ENCODE peak calls at places on chromosomes 5 and 9, in seven cellular contexts. J, B, F, C, D, I and H are unnamed samples.

GRCh38 chr9:109311281-109311680 is 9.6 kb downstream of the EPB41L4B start:
- DNase-seq in J (no peak), B (no peak), F (no peak), C (no peak), D (no peak), I (no peak), H (no peak)

GRCh38 chr9:82584349-82584846 is 478.5 kb downstream of the RASEF start:
- DNase-seq in J (no peak), B (no peak), F (no peak), C (no peak), D (no peak), I (no peak), H (no peak)

GRCh38 chr5:142830241-142831018 is 60.3 kb downstream of the ARHGAP26 start:
- DNase-seq in J (peak; percentile 71), B (no peak), F (no peak), C (no peak), D (no peak), I (no peak), H (no peak)

GRCh38 chr5:139787568-139788293 is 7.9 kb upstream of the PSD2 start:
- DNase-seq in J (peak; percentile 76), B (peak; percentile 96), F (no peak), C (peak; percentile 98), D (peak; percentile 66), I (peak; percentile 89), H (peak; percentile 54)

GRCh38 chr9:136554870-136555269 is 9.0 kb upstream of the NOTCH1 start:
- DNase-seq in J (no peak), B (no peak), F (no peak), C (no peak), D (no peak), I (no peak), H (no peak)

GRCh38 chr5:4815002-4815401 is 325.1 kb upstream of the ADAMTS16 start:
- DNase-seq in J (no peak), B (no peak), F (no peak), C (no peak), D (no peak), I (no peak), H (no peak)

GRCh38 chr5:176517053-176517661 is 20.0 kb downstream of the RNF44 start:
- DNase-seq in J (no peak), B (no peak), F (no peak), C (no peak), D (no peak), I (no peak), H (no peak)

GRCh38 chr5:76870046-76870445 is 20.2 kb downstream of the S100Z start:
- DNase-seq in J (no peak), B (no peak), F (no peak), C (no peak), D (peak; percentile 35), I (peak; percentile 49), H (no peak)

GRCh38 chr9:115088856-115089255 is 29.1 kb downstream of the TNC start:
- DNase-seq in J (no peak), B (no peak), F (no peak), C (no peak), D (no peak), I (no peak), H (no peak)

GRCh38 chr5:75037106-75037505 is 15.3 kb downstream of the GCNT4 start:
- DNase-seq in J (peak; percentile 48), B (peak; percentile 14), F (no peak), C (no peak), D (peak; percentile 16), I (no peak), H (peak; percentile 94)

GRCh38 chr5:138944527-138945322 is 69.6 kb upstream of the LRRTM2 start:
- DNase-seq in J (no peak), B (no peak), F (no peak), C (no peak), D (no peak), I (no peak), H (no peak)

GRCh38 chr9:21455320-21455719 is 15.1 kb downstream of the IFNA1 start:
- DNase-seq in J (peak; percentile 48), B (no peak), F (no peak), C (peak; percentile 8), D (peak; percentile 17), I (peak; percentile 74), H (peak; percentile 23)

GRCh38 chr5:43099615-43100014 is 21.1 kb upstream of the ZNF131 start:
- DNase-seq in J (no peak), B (no peak), F (no peak), C (no peak), D (no peak), I (no peak), H (no peak)

DNA sequence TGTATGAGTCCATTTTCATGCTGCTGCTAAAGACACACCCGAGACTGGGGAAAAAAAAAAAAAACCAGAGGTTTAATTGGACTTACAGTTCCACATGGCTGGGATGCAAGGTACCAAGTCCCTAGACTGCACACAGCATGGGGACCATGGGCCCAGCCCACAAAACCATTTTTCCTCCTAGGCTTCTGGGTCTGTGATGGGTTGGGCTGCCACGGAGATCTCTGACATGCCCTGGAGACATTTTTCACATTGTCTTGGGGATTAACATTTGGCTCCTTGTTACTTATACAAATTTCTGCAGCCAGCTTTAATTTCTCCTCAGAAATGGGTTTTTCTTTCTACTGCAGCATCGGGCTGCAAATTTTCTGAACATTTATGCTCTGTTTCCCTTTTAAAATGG is 340.3 kb upstream of the NUDT12 start:
- DNase-seq in J (no peak), B (no peak), F (no peak), C (no peak), D (no peak), I (no peak), H (no peak)
- TF ChIP-seq REST in J (no peak), B (no peak), F (no peak), C (no peak), D (no peak), I (no peak), H (no peak)

GRCh38 chr9:91391426-91392217 is 29.9 kb upstream of the AUH start:
- DNase-seq in J (no peak), B (no peak), F (no peak), C (no peak), D (no peak), I (no peak), H (no peak)

GRCh38 chr9:91395106-91395552 is 28.5 kb downstream of the NFIL3 start:
- DNase-seq in J (peak; percentile 64), B (no peak), F (peak; percentile 95), C (no peak), D (peak; percentile 88), I (no peak), H (no peak)

GRCh38 chr9:91392435-91392834 is 30.7 kb upstream of the AUH start:
- DNase-seq in J (no peak), B (no peak), F (no peak), C (no peak), D (no peak), I (no peak), H (no peak)

DNA sequence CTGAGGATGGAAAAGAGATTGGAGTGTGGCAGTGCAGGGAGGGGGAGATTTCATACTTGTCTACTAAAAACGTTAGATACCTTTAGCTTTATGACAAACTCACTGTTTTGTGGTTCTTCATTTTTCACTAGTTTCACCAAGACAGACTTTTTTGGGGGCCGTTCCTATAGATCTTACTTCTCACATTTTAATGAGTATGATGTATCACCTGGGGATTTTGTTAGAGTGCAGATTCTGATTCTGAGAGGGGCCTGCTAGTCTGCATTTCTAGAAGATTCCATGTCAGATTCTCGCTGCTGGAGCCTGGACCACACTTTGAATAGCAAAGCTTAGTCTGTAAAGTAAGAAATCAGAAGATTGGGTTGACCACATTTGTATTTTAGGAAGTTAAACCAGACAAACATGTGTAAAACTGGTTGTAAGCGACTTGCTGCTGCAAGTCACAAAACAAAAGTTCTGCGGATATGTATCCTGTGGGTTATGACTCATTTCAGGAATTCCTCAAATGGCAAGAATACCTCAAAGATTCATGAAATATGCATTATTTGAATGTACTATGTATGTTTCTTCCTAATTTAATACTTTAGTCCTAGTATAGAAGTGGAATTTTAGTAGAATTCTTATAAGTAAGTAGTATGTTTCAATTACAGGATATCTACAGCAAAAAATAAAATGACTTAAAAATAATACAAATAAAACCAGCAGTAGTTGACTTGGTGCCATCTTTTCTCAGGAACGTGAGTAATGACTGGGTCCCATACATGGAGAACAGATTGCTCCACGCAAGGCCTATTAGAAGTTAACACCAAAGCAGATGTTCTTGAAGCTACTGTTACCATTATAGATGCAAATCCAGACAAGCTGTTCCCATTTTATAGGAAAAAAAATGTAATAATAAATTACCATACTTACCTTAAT is 27.8 kb downstream of the NFIL3 start:
- DNase-seq in J (no peak), B (no peak), F (no peak), C (no peak), D (no peak), I (no peak), H (no peak)
- TF ChIP-seq REST in J (no peak), B (no peak), F (no peak), C (no peak), D (no peak), I (no peak), H (no peak)

GRCh38 chr9:2623046-2623865 is 1.7 kb downstream of the VLDLR start:
- DNase-seq in J (peak; percentile 89), B (no peak), F (no peak), C (peak; percentile 68), D (peak; percentile 33), I (peak; percentile 71), H (no peak)

GRCh38 chr9:2622361-2623045 is 916 bp downstream of the VLDLR start:
- DNase-seq in J (no peak), B (no peak), F (no peak), C (peak; percentile 66), D (no peak), I (peak; percentile 52), H (no peak)

GRCh38 chr9:2621678-2622360 is at the start of gene VLDLR:
- DNase-seq in J (peak; percentile 38), B (peak; percentile 21), F (peak; percentile 35), C (peak; percentile 90), D (no peak), I (peak; percentile 72), H (no peak)

GRCh38 chr9:2618289-2618688 is 3.3 kb upstream of the VLDLR start:
- DNase-seq in J (no peak), B (no peak), F (no peak), C (no peak), D (no peak), I (no peak), H (no peak)

DNA sequence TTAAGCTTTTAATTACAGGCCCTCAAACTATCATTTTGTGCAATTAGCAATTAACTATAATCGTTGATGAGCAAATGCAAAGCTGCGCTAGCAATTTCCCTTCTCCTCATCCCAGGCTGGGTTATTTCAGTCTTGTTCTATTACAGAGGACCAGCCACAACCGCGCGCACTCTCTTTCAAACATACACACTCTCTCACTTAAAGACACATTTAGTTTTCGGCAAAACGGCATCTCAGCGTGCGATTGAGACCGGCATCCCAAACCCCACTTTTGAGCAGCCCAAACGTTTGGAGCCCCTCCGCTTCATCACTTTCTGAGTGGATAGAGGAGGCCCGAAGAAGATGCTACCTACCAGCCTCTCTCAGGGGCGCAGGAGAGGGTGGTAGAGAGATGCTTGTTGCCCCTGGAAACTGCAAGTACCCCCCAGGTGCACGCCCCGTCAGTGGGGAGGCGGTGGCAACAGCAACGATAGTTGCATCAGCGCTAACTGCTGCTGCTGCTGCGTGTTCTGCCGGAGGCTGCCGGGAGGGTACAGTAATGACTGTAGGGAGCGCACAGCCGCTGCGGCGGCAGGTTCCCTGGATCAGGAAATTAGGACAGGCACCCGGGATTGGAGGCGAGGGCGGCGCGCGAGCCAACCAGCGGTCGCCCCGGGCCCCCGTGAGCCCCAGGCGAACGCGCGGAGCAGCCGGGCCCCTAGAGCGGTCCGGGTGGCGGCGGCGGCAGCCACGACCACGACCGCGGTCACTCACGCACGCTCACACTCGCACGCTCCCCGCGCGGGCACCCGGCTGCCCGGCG is 510 bp upstream of the VLDLR start:
- DNase-seq in J (peak; percentile 81), B (peak; percentile 9), F (peak; percentile 61), C (peak; percentile 88), D (peak; percentile 36), I (peak; percentile 94), H (no peak)
- TF ChIP-seq REST in J (no peak), B (no peak), F (no peak), C (no peak), D (peak; percentile 5), I (no peak), H (no peak)

GRCh38 chr5:9316041-9316440 is 229.8 kb downstream of the SEMA5A start:
- DNase-seq in J (no peak), B (no peak), F (no peak), C (no peak), D (no peak), I (no peak), H (no peak)
- TF ChIP-seq REST in J (no peak), B (no peak), F (no peak), C (no peak), D (no peak), I (no peak), H (no peak)